ENCODE peak calls at places on chromosomes 12 and 14, in seven cellular contexts. V is HepG2, F is K562, M is SK-N-SH, Z is HCT116, E is GM12878, B is H1. R is an unnamed sample.

GRCh38 chr12:121839993-121840761 is 18.5 kb downstream of the HPD start:
- DNase-seq in V (no peak), F (peak; percentile 49), M (no peak), Z (no peak), E (no peak), B (no peak), R (no peak)

GRCh38 chr14:69873877-69874780 is 5.1 kb upstream of the SMOC1 start:
- DNase-seq in V (no peak), F (no peak), M (no peak), Z (no peak), E (no peak), B (no peak), R (no peak)

GRCh38 chr14:34766060-34766459 is 51.7 kb upstream of the CFL2 start:
- DNase-seq in V (no peak), F (no peak), M (no peak), Z (no peak), E (no peak), B (no peak), R (no peak)

GRCh38 chr12:53327435-53328042 is 6.1 kb upstream of the AAAS start:
- DNase-seq in V (no peak), F (peak; percentile 42), M (peak; percentile 55), Z (no peak), E (no peak), B (no peak), R (no peak)

GRCh38 chr14:66910306-66910705 is 278.9 kb upstream of the GARIN2 start:
- DNase-seq in V (no peak), F (no peak), M (no peak), Z (no peak), E (no peak), B (no peak), R (no peak)

GRCh38 chr14:65723348-65723747 is 310.8 kb downstream of the FUT8 start:
- DNase-seq in V (no peak), F (no peak), M (no peak), Z (no peak), E (no peak), B (no peak), R (no peak)

GRCh38 chr14:96493178-96493577 is 9.0 kb upstream of the PAPOLA start:
- DNase-seq in V (no peak), F (no peak), M (no peak), Z (no peak), E (no peak), B (no peak), R (no peak)

GRCh38 chr14:101241807-101242278 is 319.5 kb upstream of the DIO3 start:
- DNase-seq in V (no peak), F (no peak), M (no peak), Z (no peak), E (no peak), B (peak; percentile 38), R (no peak)

GRCh38 chr12:76029982-76030377 is 1.6 kb downstream of the PHLDA1 start:
- DNase-seq in V (no peak), F (no peak), M (peak; percentile 49), Z (no peak), E (no peak), B (no peak), R (peak; percentile 38)

GRCh38 chr14:32259368-32260013 is 56.4 kb upstream of the RNU6-8 start:
- DNase-seq in V (peak; percentile 77), F (peak; percentile 74), M (peak; percentile 58), Z (peak; percentile 56), E (peak; percentile 66), B (no peak), R (no peak)

GRCh38 chr12:97513921-97514320 is 51.3 kb downstream of the RMST start:
- DNase-seq in V (no peak), F (no peak), M (no peak), Z (no peak), E (no peak), B (no peak), R (no peak)

GRCh38 chr14:91873476-91874265 is 6.3 kb upstream of the TC2N start:
- DNase-seq in V (no peak), F (no peak), M (no peak), Z (no peak), E (peak; percentile 87), B (no peak), R (peak; percentile 90)

GRCh38 chr12:99043319-99043914 is 398.3 kb downstream of the APAF1 start:
- DNase-seq in V (peak; percentile 45), F (peak; percentile 67), M (peak; percentile 49), Z (peak; percentile 51), E (peak; percentile 28), B (peak; percentile 73), R (peak; percentile 51)

GRCh38 chr12:57628280-57629191 is 4.5 kb downstream of the B4GALNT1 start:
- DNase-seq in V (no peak), F (no peak), M (peak; percentile 9), Z (no peak), E (no peak), B (peak; percentile 48), R (no peak)

DNA sequence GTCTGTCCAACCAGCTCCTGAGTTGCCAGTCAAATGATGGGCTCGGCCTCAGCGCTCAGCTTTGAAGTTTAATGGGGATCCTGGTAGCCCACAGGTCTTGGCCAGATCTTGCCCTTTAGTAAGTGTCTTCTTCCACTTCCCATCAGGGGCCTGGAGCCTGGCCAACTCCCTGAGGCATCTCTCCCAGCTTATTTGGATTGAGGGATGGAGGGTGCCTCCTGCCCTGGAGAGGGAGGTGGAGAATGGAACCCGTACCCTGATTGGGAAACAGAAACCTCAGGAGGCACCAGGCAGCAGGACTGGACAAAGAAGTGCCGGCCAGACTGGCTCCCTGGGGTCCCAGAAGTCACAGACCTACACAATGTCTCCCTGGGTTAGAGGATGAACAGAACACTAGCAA is 40.5 kb upstream of the LTBP2 start:
- DNase-seq in V (no peak), F (no peak), M (no peak), Z (no peak), E (no peak), B (no peak), R (no peak)
- TF ChIP-seq JUND in V (no peak), F (no peak), M (no peak), Z (no peak), E (no peak), B (no peak), R (no peak)

DNA sequence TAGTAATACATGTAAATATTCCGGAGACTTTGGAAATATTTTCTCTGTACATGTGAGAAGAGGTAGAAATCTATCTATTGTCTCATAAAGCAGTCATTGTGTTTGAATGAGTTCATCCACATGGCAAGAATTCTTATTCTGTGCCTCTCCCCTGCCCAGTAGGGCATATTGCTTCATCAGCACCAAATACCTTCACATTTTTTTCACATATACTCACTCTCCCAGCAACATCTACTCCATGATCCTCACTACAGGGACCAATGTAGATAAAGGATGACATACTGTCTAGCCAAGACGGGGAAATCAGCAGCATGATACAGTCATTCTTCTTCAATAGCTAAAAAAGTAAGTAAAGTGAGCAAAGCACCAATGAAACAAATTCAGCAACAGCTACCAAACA is 1.3 kb upstream of the TAS2R14 start:
- DNase-seq in V (peak; percentile 23), F (no peak), M (no peak), Z (no peak), E (no peak), B (no peak), R (no peak)
- TF ChIP-seq JUND in V (no peak), F (no peak), M (peak; percentile 48), Z (no peak), E (no peak), B (no peak), R (no peak)

GRCh38 chr12:43761535-43761934 is 2.8 kb downstream of the IRAK4 start:
- DNase-seq in V (no peak), F (peak; percentile 17), M (no peak), Z (no peak), E (no peak), B (no peak), R (peak; percentile 49)

GRCh38 chr12:43760396-43760795 is 1.6 kb downstream of the IRAK4 start:
- DNase-seq in V (no peak), F (peak; percentile 32), M (no peak), Z (no peak), E (no peak), B (no peak), R (peak; percentile 32)

GRCh38 chr12:43754015-43754414 is 4.6 kb downstream of the PUS7L start:
- DNase-seq in V (no peak), F (no peak), M (no peak), Z (no peak), E (no peak), B (no peak), R (no peak)

GRCh38 chr12:43758728-43759563 is at the start of the genes IRAK4 and PUS7L:
- DNase-seq in V (peak; percentile 97), F (peak; percentile 98), M (peak; percentile 93), Z (peak; percentile 96), E (peak; percentile 87), B (peak; percentile 90), R (peak; percentile 99)

DNA sequence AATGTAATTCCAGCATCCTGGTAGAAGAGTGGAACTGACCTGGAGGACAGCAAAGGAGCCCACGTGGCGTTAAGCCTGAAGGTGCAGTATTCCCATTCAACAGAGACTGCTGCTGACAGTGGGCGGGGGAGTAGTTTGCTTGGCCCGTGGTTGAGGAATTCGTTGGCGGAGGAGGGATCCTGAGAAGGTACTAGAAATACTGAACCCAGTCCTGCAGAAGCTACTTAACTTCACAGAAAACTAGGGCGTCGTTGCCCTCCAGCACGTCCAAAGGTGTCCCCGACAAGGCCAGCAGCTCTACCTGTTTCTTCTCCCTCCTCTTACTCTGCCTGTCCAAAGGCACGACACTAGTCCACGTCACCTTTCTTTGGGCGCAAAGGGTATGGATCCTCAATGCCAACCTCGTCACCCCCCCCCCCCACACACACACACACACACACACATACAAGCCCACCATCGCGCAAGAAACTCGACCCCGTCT is 303 bp downstream of the PUS7L start:
- DNase-seq in V (peak; percentile 37), F (peak; percentile 64), M (peak; percentile 47), Z (no peak), E (peak; percentile 17), B (peak; percentile 56), R (peak; percentile 68)
- TF ChIP-seq JUND in V (no peak), F (no peak), M (no peak), Z (no peak), E (no peak), B (no peak), R (no peak)

DNA sequence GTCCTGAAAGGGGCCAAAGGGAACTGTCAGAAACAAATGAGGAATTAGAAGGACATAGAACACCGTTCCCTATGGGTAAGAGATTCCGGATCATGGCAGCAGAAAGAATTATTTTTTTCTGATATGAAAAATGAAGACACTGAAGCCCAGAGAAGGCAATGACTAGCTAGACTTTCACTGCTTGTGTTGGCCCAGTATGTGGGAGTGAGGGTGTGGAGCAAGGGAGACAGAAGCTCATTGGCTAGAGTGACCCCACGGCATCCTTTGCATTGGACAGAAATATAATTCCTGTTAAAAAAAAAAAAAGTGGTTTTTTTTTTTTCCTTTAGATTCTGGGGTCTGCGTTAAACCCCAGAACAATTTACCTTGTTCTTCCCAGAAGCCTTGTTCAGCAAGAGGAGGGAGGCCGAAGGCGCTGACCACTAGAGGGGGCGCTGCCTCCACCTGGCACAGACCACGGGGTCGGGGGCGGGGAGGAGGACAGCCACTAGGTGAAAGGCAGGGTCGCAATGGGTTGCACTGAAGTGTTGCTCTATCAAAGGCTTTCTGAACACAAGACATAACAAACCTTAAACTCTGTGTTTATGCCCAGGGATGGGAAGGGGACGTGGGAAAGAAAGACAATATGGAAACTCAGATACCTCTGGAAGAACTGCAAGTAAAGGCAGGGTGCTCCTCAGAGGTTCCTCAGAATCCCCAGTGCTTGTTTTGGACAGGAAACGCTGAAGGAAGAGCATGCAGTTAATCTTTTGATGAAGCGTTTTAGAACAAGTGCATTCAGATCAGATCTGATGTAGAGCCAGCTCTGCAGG is 156.8 kb downstream of the KCNA5 start:
- DNase-seq in V (peak; percentile 18), F (peak; percentile 61), M (peak; percentile 64), Z (peak; percentile 4), E (no peak), B (peak; percentile 93), R (no peak)
- TF ChIP-seq JUND in V (no peak), F (no peak), M (no peak), Z (no peak), E (no peak), B (no peak), R (no peak)